ENCODE peak calls at places on chromosomes 2 and 18, in nine cellular contexts. S, K, T, I, Q, W, E, C and M are unnamed samples.

GRCh38 chr2:45397292-45397691 is 213.8 kb downstream of the SRBD1 start:
- DNase-seq in S (no peak), K (no peak), T (no peak), I (no peak), Q (no peak), W (no peak), E (no peak), C (no peak), M (no peak)

GRCh38 chr2:39289609-39290008 is 45.8 kb upstream of the CDKL4 start:
- DNase-seq in S (no peak), K (peak), T (peak), I (no peak), Q (no peak), W (no peak), E (peak), C (no peak), M (no peak)

GRCh38 chr2:21395366-21395765 is 271.6 kb downstream of the TDRD15 start:
- DNase-seq in S (no peak), K (no peak), T (no peak), I (no peak), Q (no peak), W (no peak), E (peak), C (no peak), M (no peak)

GRCh38 chr2:230849633-230850357 is 14.9 kb upstream of the ITM2C start:
- DNase-seq in S (peak), K (peak), T (no peak), I (peak), Q (peak), W (peak), E (peak), C (peak), M (no peak)

GRCh38 chr2:133194068-133194655 is 374.1 kb downstream of the NCKAP5 start:
- DNase-seq in S (no peak), K (peak), T (peak), I (no peak), Q (no peak), W (no peak), E (no peak), C (no peak), M (no peak)

GRCh38 chr2:47437287-47437686 is 34.3 kb downstream of the MSH2 start:
- DNase-seq in S (peak), K (peak), T (peak), I (no peak), Q (peak), W (no peak), E (peak), C (no peak), M (peak)

GRCh38 chr2:143778981-143779380 is 649.8 kb downstream of the ARHGAP15 start:
- DNase-seq in S (peak), K (no peak), T (peak), I (no peak), Q (peak), W (no peak), E (no peak), C (no peak), M (no peak)

GRCh38 chr2:53964237-53964952 is 6.4 kb downstream of the PSME4 start:
- DNase-seq in S (no peak), K (no peak), T (peak), I (no peak), Q (no peak), W (no peak), E (no peak), C (no peak), M (no peak)

GRCh38 chr2:137912358-137912757 is 51.9 kb upstream of the HNMT start:
- DNase-seq in S (no peak), K (no peak), T (no peak), I (no peak), Q (no peak), W (no peak), E (no peak), C (no peak), M (no peak)

GRCh38 chr2:203002054-203002821 is 12.4 kb upstream of the NBEAL1 start:
- DNase-seq in S (no peak), K (no peak), T (peak), I (no peak), Q (no peak), W (no peak), E (no peak), C (no peak), M (no peak)

GRCh38 chr2:237536083-237536415 is 30.3 kb upstream of the PRLH start:
- DNase-seq in S (no peak), K (no peak), T (no peak), I (no peak), Q (no peak), W (no peak), E (no peak), C (no peak), M (no peak)

GRCh38 chr2:65390134-65390533 is 42.3 kb downstream of the SPRED2 start:
- DNase-seq in S (no peak), K (no peak), T (no peak), I (no peak), Q (no peak), W (no peak), E (no peak), C (no peak), M (no peak)

GRCh38 chr2:30180230-30180629 is 33.4 kb downstream of the YPEL5 start:
- DNase-seq in S (no peak), K (no peak), T (no peak), I (no peak), Q (no peak), W (no peak), E (peak), C (peak), M (no peak)

GRCh38 chr2:174614261-174614660 is 16.7 kb upstream of the WIPF1 start:
- DNase-seq in S (peak), K (peak), T (peak), I (no peak), Q (peak), W (no peak), E (no peak), C (no peak), M (peak)

GRCh38 chr2:128421861-128422311 is 103.2 kb upstream of the HS6ST1 start:
- DNase-seq in S (no peak), K (no peak), T (no peak), I (peak), Q (no peak), W (peak), E (no peak), C (peak), M (no peak)

GRCh38 chr18:79410731-79411613 is 15.2 kb downstream of the NFATC1 start:
- DNase-seq in S (no peak), K (no peak), T (no peak), I (peak), Q (no peak), W (no peak), E (no peak), C (peak), M (no peak)

GRCh38 chr18:37537868-37538525 is 27.6 kb downstream of the CELF4 start:
- DNase-seq in S (peak), K (peak), T (peak), I (peak), Q (peak), W (peak), E (peak), C (peak), M (peak)

GRCh38 chr2:88091943-88092342 is 24.3 kb downstream of the SMYD1 start:
- DNase-seq in S (no peak), K (no peak), T (no peak), I (no peak), Q (no peak), W (no peak), E (no peak), C (no peak), M (no peak)

GRCh38 chr2:9655441-9656269 is 24.9 kb upstream of the YWHAQ start:
- DNase-seq in S (no peak), K (peak), T (peak), I (no peak), Q (no peak), W (no peak), E (no peak), C (no peak), M (peak)

GRCh38 chr2:88601302-88601701 is 26.0 kb downstream of the EIF2AK3 start:
- DNase-seq in S (no peak), K (peak), T (peak), I (no peak), Q (no peak), W (no peak), E (no peak), C (no peak), M (no peak)

GRCh38 chr2:192328297-192328696 is 133.6 kb upstream of the TMEFF2 start:
- DNase-seq in S (no peak), K (no peak), T (no peak), I (no peak), Q (no peak), W (no peak), E (no peak), C (no peak), M (no peak)

GRCh38 chr2:236984046-236984445 is 101.6 kb upstream of the COPS8 start:
- DNase-seq in S (no peak), K (peak), T (no peak), I (no peak), Q (no peak), W (no peak), E (no peak), C (no peak), M (no peak)

GRCh38 chr2:142742301-142743214 is 134.9 kb upstream of the KYNU start:
- DNase-seq in S (no peak), K (peak), T (peak), I (no peak), Q (no peak), W (no peak), E (no peak), C (no peak), M (peak)

GRCh38 chr2:75002007-75002406 is 43.6 kb downstream of the POLE4 start:
- DNase-seq in S (no peak), K (peak), T (peak), I (no peak), Q (no peak), W (no peak), E (no peak), C (no peak), M (no peak)

GRCh38 chr2:70785137-70785911 is 5.1 kb downstream of the FIGLA start:
- DNase-seq in S (peak), K (peak), T (peak), I (no peak), Q (no peak), W (no peak), E (peak), C (no peak), M (no peak)

GRCh38 chr2:189770590-189771322 is 8.2 kb upstream of the OSGEPL1 start:
- DNase-seq in S (no peak), K (no peak), T (no peak), I (no peak), Q (no peak), W (no peak), E (no peak), C (no peak), M (no peak)

GRCh38 chr2:238289574-238289973 is 1.2 kb upstream of the PER2 start:
- DNase-seq in S (no peak), K (no peak), T (no peak), I (peak), Q (no peak), W (no peak), E (no peak), C (peak), M (no peak)

GRCh38 chr2:167861574-167862193 is 385.7 kb downstream of the STK39 start:
- DNase-seq in S (no peak), K (no peak), T (no peak), I (no peak), Q (no peak), W (no peak), E (no peak), C (no peak), M (no peak)

GRCh38 chr2:46656640-46657039 is 177.3 kb downstream of the TMEM247 start:
- DNase-seq in S (no peak), K (no peak), T (no peak), I (no peak), Q (no peak), W (no peak), E (no peak), C (no peak), M (no peak)

GRCh38 chr2:156890498-156891148 is 366.9 kb upstream of the GALNT5 start:
- DNase-seq in S (no peak), K (no peak), T (peak), I (no peak), Q (no peak), W (no peak), E (no peak), C (no peak), M (no peak)

GRCh38 chr2:15948704-15948957 is 8.3 kb downstream of the MYCN start:
- DNase-seq in S (no peak), K (no peak), T (no peak), I (no peak), Q (no peak), W (no peak), E (no peak), C (no peak), M (no peak)

GRCh38 chr18:67385455-67385854 is 131.1 kb downstream of the DSEL start:
- DNase-seq in S (peak), K (peak), T (peak), I (no peak), Q (no peak), W (no peak), E (no peak), C (no peak), M (peak)

GRCh38 chr2:9167718-9168657 is 38.6 kb upstream of the ASAP2 start:
- DNase-seq in S (no peak), K (no peak), T (no peak), I (no peak), Q (no peak), W (no peak), E (no peak), C (no peak), M (no peak)

GRCh38 chr2:191350826-191351225 is 105.6 kb downstream of the MYO1B start:
- DNase-seq in S (no peak), K (no peak), T (peak), I (no peak), Q (peak), W (no peak), E (no peak), C (no peak), M (peak)

GRCh38 chr2:60806988-60807681 is 51.1 kb downstream of the PAPOLG start:
- DNase-seq in S (no peak), K (peak), T (peak), I (no peak), Q (peak), W (no peak), E (no peak), C (no peak), M (peak)